ENCODE peak calls at places on chromosomes 1 and 21, in seven cellular contexts. C is caudate nucleus, P is IMR-90, Y is Daoy, Q is endothelial cell of umbilical vein, W is lung, T is NCI-H1930. E is an unnamed sample.

GRCh38 chr1:107152332-107152731 is 11.5 kb downstream of the NTNG1 start:
- DNase-seq in Q (no peak), Y (no peak), W (no peak), P (no peak), C (no peak), T (no peak), E (peak; percentile 42)

GRCh38 chr1:27391511-27392095 is 819 bp upstream of the GPR3 start:
- DNase-seq in C (peak; percentile 63), T (peak; percentile 18), W (no peak), P (peak; percentile 57), Q (peak; percentile 47), Y (peak; percentile 48), E (peak; percentile 68)

GRCh38 chr1:82994866-82995370 is 1004.0 kb downstream of the TTLL7 start:
- DNase-seq in W (no peak), T (no peak), Y (no peak), Q (no peak), P (no peak), C (no peak), E (no peak)

GRCh38 chr1:160637821-160638539 is 8.9 kb downstream of the SLAMF1 start:
- DNase-seq in C (no peak), Y (peak; percentile 13), P (no peak), T (no peak), W (no peak), Q (peak; percentile 10), E (no peak)

GRCh38 chr1:154431586-154432373 is 26.6 kb downstream of the IL6R start:
- DNase-seq in W (no peak), P (peak; percentile 99), Y (peak; percentile 97), Q (peak; percentile 35), C (no peak), T (no peak), E (no peak)

GRCh38 chr1:208216062-208216461 is 28.1 kb downstream of the PLXNA2 start:
- DNase-seq in T (no peak), W (no peak), P (peak; percentile 75), Y (no peak), Q (no peak), C (no peak), E (no peak)

GRCh38 chr1:6358757-6359567 is 34.6 kb downstream of the ACOT7 start:
- DNase-seq in C (no peak), Y (peak; percentile 79), P (peak; percentile 86), W (no peak), T (no peak), Q (peak; percentile 78), E (peak; percentile 2)

GRCh38 chr1:98839840-98840239 is 164.8 kb downstream of the PLPPR5 start:
- DNase-seq in W (no peak), C (no peak), Y (no peak), P (peak; percentile 18), T (no peak), Q (no peak), E (no peak)

GRCh38 chr21:37863842-37864241 is 52.4 kb downstream of the KCNJ6 start:
- DNase-seq in Y (peak; percentile 40), T (no peak), Q (no peak), P (peak; percentile 94), C (no peak), W (no peak), E (no peak)

GRCh38 chr1:187408217-187409004 is 579.7 kb downstream of the PLA2G4A start:
- DNase-seq in W (no peak), Q (no peak), P (peak; percentile 37), Y (peak; percentile 15), C (no peak), T (no peak), E (no peak)

GRCh38 chr1:206658264-206658980 is 23.1 kb downstream of the DYRK3 start:
- DNase-seq in Q (peak; percentile 26), P (no peak), T (no peak), W (no peak), Y (peak; percentile 51), C (no peak), E (peak; percentile 64)

GRCh38 chr1:153515504-153516394 is 20.0 kb downstream of the S100A6 start:
- DNase-seq in W (peak; percentile 70), C (no peak), P (no peak), T (no peak), Q (no peak), Y (no peak), E (peak; percentile 92)

GRCh38 chr1:19644761-19645543 is 841 bp downstream of the NBL1 start:
- DNase-seq in Y (peak; percentile 75), W (no peak), P (no peak), T (no peak), Q (peak; percentile 24), C (no peak), E (peak; percentile 42)

GRCh38 chr1:208598021-208598420 is 353.8 kb upstream of the PLXNA2 start:
- DNase-seq in C (no peak), T (no peak), Y (no peak), P (no peak), Q (no peak), W (no peak), E (no peak)

GRCh38 chr1:25030674-25031589 is 100.9 kb upstream of the RUNX3 start:
- DNase-seq in T (no peak), W (no peak), Q (no peak), P (peak; percentile 23), C (no peak), Y (peak; percentile 84), E (no peak)

GRCh38 chr1:200154069-200154767 is 126.7 kb downstream of the NR5A2 start:
- DNase-seq in P (peak; percentile 16), Y (peak; percentile 62), C (no peak), T (no peak), W (peak; percentile 43), Q (peak; percentile 94), E (peak; percentile 63)

GRCh38 chr1:38014724-38015424 is 2.3 kb downstream of the UTP11 start:
- DNase-seq in P (no peak), Y (no peak), C (no peak), Q (no peak), T (no peak), W (no peak), E (no peak)

GRCh38 chr1:193417945-193418744 is 231.7 kb upstream of the B3GALT2 start:
- DNase-seq in Y (peak; percentile 48), P (peak; percentile 58), Q (peak; percentile 77), W (no peak), C (no peak), T (no peak), E (peak; percentile 22)

GRCh38 chr1:86811539-86811938 is 102.4 kb downstream of the SELENOF start:
- DNase-seq in Q (no peak), C (no peak), T (no peak), P (no peak), W (no peak), Y (no peak), E (no peak)

GRCh38 chr1:9490605-9491339 is 48.5 kb upstream of the SLC25A33 start:
- DNase-seq in Q (peak; percentile 81), Y (peak; percentile 85), T (peak; percentile 69), P (peak; percentile 78), C (peak; percentile 66), W (peak; percentile 89), E (peak; percentile 58)